ENCODE peak calls at places on chromosome 21, in six cellular contexts. One of them, this sample, is unnamed.

GRCh38 chr21:14452031-14452778 is 69.3 kb upstream of the HSPA13 start:
- DNase-seq in ecto neural progenitor cell: no peak
- DNase-seq in DMS79: no peak
- DNase-seq in sciatic nerve: no peak
- DNase-seq in sigmoid colon: no peak
- DNase-seq in T-helper 9 cell: no peak
- DNase-seq in this sample: no peak

GRCh38 chr21:16002872-16003466 is 273.2 kb downstream of the USP25 start:
- DNase-seq in ecto neural progenitor cell: no peak
- DNase-seq in DMS79: no peak
- DNase-seq in sciatic nerve: no peak
- DNase-seq in sigmoid colon: no peak
- DNase-seq in T-helper 9 cell: no peak
- DNase-seq in this sample: no peak

GRCh38 chr21:46065215-46065992 is 32.5 kb upstream of the COL6A2 start:
- DNase-seq in ecto neural progenitor cell: no peak
- DNase-seq in DMS79: no peak
- DNase-seq in sciatic nerve: peak; percentile 79
- DNase-seq in sigmoid colon: peak; percentile 91
- DNase-seq in T-helper 9 cell: no peak
- DNase-seq in this sample: no peak

GRCh38 chr21:38165466-38166213 is 91.2 kb upstream of the KCNJ15 start:
- DNase-seq in ecto neural progenitor cell: no peak
- DNase-seq in DMS79: no peak
- DNase-seq in sciatic nerve: no peak
- DNase-seq in sigmoid colon: no peak
- DNase-seq in T-helper 9 cell: no peak
- DNase-seq in this sample: no peak

GRCh38 chr21:36125513-36126121 is 9.3 kb upstream of the CBR3 start:
- DNase-seq in ecto neural progenitor cell: no peak
- DNase-seq in DMS79: peak; percentile 29
- DNase-seq in sciatic nerve: peak; percentile 76
- DNase-seq in sigmoid colon: no peak
- DNase-seq in T-helper 9 cell: peak; percentile 47
- DNase-seq in this sample: no peak

GRCh38 chr21:35026617-35027557 is 22.2 kb downstream of the RUNX1 start:
- DNase-seq in ecto neural progenitor cell: peak; percentile 68
- DNase-seq in DMS79: no peak
- DNase-seq in sciatic nerve: no peak
- DNase-seq in sigmoid colon: peak; percentile 71
- DNase-seq in T-helper 9 cell: peak; percentile 76
- DNase-seq in this sample: peak; percentile 82

GRCh38 chr21:32578107-32578691 is 7.1 kb downstream of the TCP10L start:
- DNase-seq in ecto neural progenitor cell: peak; percentile 71
- DNase-seq in DMS79: no peak
- DNase-seq in sciatic nerve: no peak
- DNase-seq in sigmoid colon: no peak
- DNase-seq in T-helper 9 cell: no peak
- DNase-seq in this sample: no peak

GRCh38 chr21:34733866-34734265 is 65.1 kb downstream of the CLIC6 start:
- DNase-seq in ecto neural progenitor cell: no peak
- DNase-seq in DMS79: no peak
- DNase-seq in sciatic nerve: no peak
- DNase-seq in sigmoid colon: no peak
- DNase-seq in T-helper 9 cell: no peak
- DNase-seq in this sample: no peak

GRCh38 chr21:27132270-27132669 is 165.4 kb upstream of the ADAMTS5 start:
- DNase-seq in ecto neural progenitor cell: no peak
- DNase-seq in DMS79: no peak
- DNase-seq in sciatic nerve: no peak
- DNase-seq in sigmoid colon: no peak
- DNase-seq in T-helper 9 cell: no peak
- DNase-seq in this sample: no peak

GRCh38 chr21:14321042-14321441 is 61.9 kb downstream of the HSPA13 start:
- DNase-seq in ecto neural progenitor cell: no peak
- DNase-seq in DMS79: no peak
- DNase-seq in sciatic nerve: no peak
- DNase-seq in sigmoid colon: no peak
- DNase-seq in T-helper 9 cell: no peak
- DNase-seq in this sample: no peak

GRCh38 chr21:15841856-15842564 is 112.2 kb downstream of the USP25 start:
- DNase-seq in ecto neural progenitor cell: no peak
- DNase-seq in DMS79: peak; percentile 5
- DNase-seq in sciatic nerve: no peak
- DNase-seq in sigmoid colon: no peak
- DNase-seq in T-helper 9 cell: no peak
- DNase-seq in this sample: no peak

GRCh38 chr21:28805885-28806284 is 186.8 kb downstream of the LTN1 start:
- DNase-seq in ecto neural progenitor cell: no peak
- DNase-seq in DMS79: no peak
- DNase-seq in sciatic nerve: no peak
- DNase-seq in sigmoid colon: no peak
- DNase-seq in T-helper 9 cell: no peak
- DNase-seq in this sample: no peak

GRCh38 chr21:46667735-46668380 is 32.4 kb downstream of the PRMT2 start:
- DNase-seq in ecto neural progenitor cell: peak; percentile 76
- DNase-seq in DMS79: no peak
- DNase-seq in sciatic nerve: no peak
- DNase-seq in sigmoid colon: no peak
- DNase-seq in T-helper 9 cell: no peak
- DNase-seq in this sample: no peak

GRCh38 chr21:32136546-32136945 is 142.3 kb downstream of the MIS18A start:
- DNase-seq in ecto neural progenitor cell: peak; percentile 11
- DNase-seq in DMS79: no peak
- DNase-seq in sciatic nerve: no peak
- DNase-seq in sigmoid colon: no peak
- DNase-seq in T-helper 9 cell: no peak
- DNase-seq in this sample: no peak

This sample was measured in effector memory CD4-positive, alpha-beta T cell.